ENCODE peak calls at places on chromosomes 6 and 20, in ten cellular contexts. I is Daoy, T is HEK293T, S is left ventricle myocardium superior, Q is A172, X is fibroblast of mammary gland, P is NCI-H2081, C is activated gamma-delta T cell, E is NCI-H748 treated with DMSO at 0.1 percent for 48 hours, N is WTC11. V is an unnamed sample.

GRCh38 chr6:161143663-161144430 is 130.0 kb downstream of the AGPAT4 start:
- DNase-seq in S (no peak), Q (no peak), C (no peak), E (no peak), X (no peak), T (no peak), N (no peak), I (no peak), P (no peak), V (no peak)

GRCh38 chr20:61588356-61589054 is 336.4 kb downstream of the CDH4 start:
- DNase-seq in Q (peak), C (no peak), N (no peak), T (no peak), I (peak), E (no peak), S (no peak), X (peak), P (no peak), V (no peak)

GRCh38 chr6:166958926-166959861 is 2.8 kb upstream of the RNASET2 start:
- DNase-seq in T (no peak), C (no peak), I (no peak), N (no peak), P (no peak), Q (peak), E (no peak), S (no peak), X (peak), V (no peak)

GRCh38 chr20:16438100-16438499 is 135.1 kb downstream of the KIF16B start:
- DNase-seq in X (no peak), C (no peak), N (no peak), Q (no peak), P (no peak), I (no peak), T (no peak), S (no peak), E (no peak), V (no peak)

GRCh38 chr6:169763881-169764280 is 12.5 kb downstream of the ERMARD start:
- DNase-seq in N (no peak), P (no peak), C (no peak), S (no peak), E (no peak), I (no peak), Q (no peak), T (no peak), X (no peak), V (no peak)

GRCh38 chr6:35955071-35955470 is 34.2 kb upstream of the SRPK1 start:
- DNase-seq in S (no peak), I (peak), C (no peak), P (no peak), E (no peak), N (no peak), T (no peak), Q (peak), X (peak), V (no peak)

GRCh38 chr20:10240655-10241054 is 22.0 kb downstream of the SNAP25 start:
- DNase-seq in X (no peak), I (no peak), T (no peak), S (no peak), Q (no peak), C (no peak), P (no peak), E (no peak), N (no peak), V (no peak)

GRCh38 chr6:80503660-80504059 is 397.2 kb downstream of the BCKDHB start:
- DNase-seq in Q (no peak), X (no peak), C (no peak), T (no peak), N (no peak), S (no peak), E (no peak), P (no peak), I (no peak), V (no peak)

GRCh38 chr6:159012201-159012600 is 12.2 kb upstream of the RSPH3 start:
- DNase-seq in N (no peak), Q (peak), P (no peak), T (no peak), X (no peak), C (no peak), S (no peak), E (no peak), I (no peak), V (peak)